ENCODE peak calls at places on chromosomes 1 and 21, in seven cellular contexts. One of them, this sample, is unnamed. For H3K4me1, the result is how much of the 10 kb centered on the place peaks cover.

GRCh38 chr1:96771847-96772246 is 50.3 kb downstream of the PTBP2 start:
- DNase-seq in heart right ventricle: no peak
- DNase-seq in heart left ventricle: no peak
- DNase-seq in thoracic aorta: no peak
- DNase-seq in tibial artery: no peak
- DNase-seq in PC-3: no peak
- DNase-seq in IMR-90: no peak
- DNase-seq in this sample: no peak

GRCh38 chr1:65514083-65514482 is 93.6 kb downstream of the LEPR start:
- DNase-seq in heart right ventricle: no peak
- DNase-seq in heart left ventricle: no peak
- DNase-seq in thoracic aorta: no peak
- DNase-seq in tibial artery: peak
- DNase-seq in PC-3: no peak
- DNase-seq in IMR-90: peak
- DNase-seq in this sample: no peak

GRCh38 chr21:32333953-32334673 is 35.5 kb downstream of the MRAP start:
- DNase-seq in heart right ventricle: no peak
- DNase-seq in heart left ventricle: no peak
- DNase-seq in thoracic aorta: no peak
- DNase-seq in tibial artery: no peak
- DNase-seq in PC-3: no peak
- DNase-seq in IMR-90: no peak
- DNase-seq in this sample: no peak

GRCh38 chr1:76291186-76291585 is 216.6 kb downstream of the ST6GALNAC3 start:
- DNase-seq in heart right ventricle: no peak
- DNase-seq in heart left ventricle: no peak
- DNase-seq in thoracic aorta: no peak
- DNase-seq in tibial artery: no peak
- DNase-seq in PC-3: no peak
- DNase-seq in IMR-90: no peak
- DNase-seq in this sample: no peak

GRCh38 chr1:228109073-228109961 is at the start of gene MRPL55:
- DNase-seq in heart right ventricle: peak
- DNase-seq in heart left ventricle: peak
- DNase-seq in thoracic aorta: peak
- DNase-seq in tibial artery: peak
- DNase-seq in PC-3: peak
- DNase-seq in IMR-90: peak
- DNase-seq in this sample: peak

GRCh38 chr1:45842786-45843185 is 39.4 kb downstream of the MAST2 start:
- DNase-seq in heart right ventricle: no peak
- DNase-seq in heart left ventricle: no peak
- DNase-seq in thoracic aorta: no peak
- DNase-seq in tibial artery: no peak
- DNase-seq in PC-3: no peak
- DNase-seq in IMR-90: peak
- DNase-seq in this sample: no peak

GRCh38 chr1:99650773-99651437 is 5.0 kb downstream of the PALMD start:
- DNase-seq in heart right ventricle: no peak
- DNase-seq in heart left ventricle: no peak
- DNase-seq in thoracic aorta: no peak
- DNase-seq in tibial artery: no peak
- DNase-seq in PC-3: no peak
- DNase-seq in IMR-90: no peak
- DNase-seq in this sample: no peak

GRCh38 chr1:202618387-202619022 is 91.7 kb downstream of the SYT2 start:
- DNase-seq in heart right ventricle: no peak
- DNase-seq in heart left ventricle: no peak
- DNase-seq in thoracic aorta: no peak
- DNase-seq in tibial artery: no peak
- DNase-seq in PC-3: peak
- DNase-seq in IMR-90: peak
- DNase-seq in this sample: no peak

GRCh38 chr1:42214447-42214871 is 49.9 kb upstream of the GUCA2A start:
- DNase-seq in heart right ventricle: no peak
- DNase-seq in heart left ventricle: no peak
- DNase-seq in thoracic aorta: no peak
- DNase-seq in tibial artery: peak
- DNase-seq in PC-3: peak
- DNase-seq in IMR-90: peak
- DNase-seq in this sample: no peak

GRCh38 chr21:33236013-33236686 is 6.4 kb downstream of the IFNAR2 start:
- DNase-seq in heart right ventricle: no peak
- DNase-seq in heart left ventricle: no peak
- DNase-seq in thoracic aorta: no peak
- DNase-seq in tibial artery: no peak
- DNase-seq in PC-3: no peak
- DNase-seq in IMR-90: no peak
- DNase-seq in this sample: no peak

GRCh38 chr1:162873671-162874666 is 13.0 kb upstream of the CCDC190 start:
- DNase-seq in heart right ventricle: no peak
- DNase-seq in heart left ventricle: no peak
- DNase-seq in thoracic aorta: no peak
- DNase-seq in tibial artery: no peak
- DNase-seq in PC-3: peak
- DNase-seq in IMR-90: peak
- DNase-seq in this sample: no peak

GRCh38 chr21:33685613-33686197 is 43.4 kb downstream of the ITSN1 start:
- DNase-seq in heart right ventricle: no peak
- DNase-seq in heart left ventricle: no peak
- DNase-seq in thoracic aorta: no peak
- DNase-seq in tibial artery: no peak
- DNase-seq in PC-3: peak
- DNase-seq in IMR-90: peak
- DNase-seq in this sample: no peak

GRCh38 chr1:94522304-94522703 is 19.3 kb downstream of the F3 start:
- DNase-seq in heart right ventricle: peak
- DNase-seq in heart left ventricle: no peak
- DNase-seq in thoracic aorta: no peak
- DNase-seq in tibial artery: no peak
- DNase-seq in PC-3: peak
- DNase-seq in IMR-90: peak
- DNase-seq in this sample: peak

DNA sequence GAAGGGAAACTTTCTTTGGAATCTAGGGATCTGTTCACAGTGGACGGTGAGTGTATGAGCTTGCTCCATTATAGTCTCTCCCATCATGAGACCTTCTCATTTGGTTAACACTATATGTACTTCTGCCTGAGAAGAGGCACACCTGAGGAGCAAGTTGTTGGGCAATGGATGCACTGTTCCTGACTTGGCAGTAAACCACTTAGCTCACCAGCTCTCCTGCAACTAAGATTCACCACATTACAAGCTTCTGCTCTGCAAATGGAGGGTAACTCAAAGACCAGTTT is 10.2 kb downstream of the MACF1 start:
- DNase-seq in heart right ventricle: no peak
- DNase-seq in heart left ventricle: no peak
- DNase-seq in thoracic aorta: no peak
- DNase-seq in tibial artery: no peak
- DNase-seq in PC-3: no peak
- DNase-seq in IMR-90: no peak
- DNase-seq in this sample: no peak
- H3K4me1 ChIP-seq in heart right ventricle: half or more
- H3K4me1 ChIP-seq in heart left ventricle: under half
- H3K4me1 ChIP-seq in thoracic aorta: half or more
- H3K4me1 ChIP-seq in tibial artery: half or more
- H3K4me1 ChIP-seq in PC-3: under half
- H3K4me1 ChIP-seq in IMR-90: under half
- H3K4me1 ChIP-seq in this sample: under half

GRCh38 chr1:167216809-167217208 is 3.9 kb upstream of the POU2F1 start:
- DNase-seq in heart right ventricle: no peak
- DNase-seq in heart left ventricle: no peak
- DNase-seq in thoracic aorta: no peak
- DNase-seq in tibial artery: no peak
- DNase-seq in PC-3: no peak
- DNase-seq in IMR-90: no peak
- DNase-seq in this sample: no peak

GRCh38 chr1:167220537-167221125 is at the start of gene POU2F1:
- DNase-seq in heart right ventricle: peak
- DNase-seq in heart left ventricle: peak
- DNase-seq in thoracic aorta: peak
- DNase-seq in tibial artery: peak
- DNase-seq in PC-3: peak
- DNase-seq in IMR-90: peak
- DNase-seq in this sample: peak

GRCh38 chr1:167219646-167220536 is 795 bp upstream of the POU2F1 start:
- DNase-seq in heart right ventricle: peak
- DNase-seq in heart left ventricle: peak
- DNase-seq in thoracic aorta: peak
- DNase-seq in tibial artery: peak
- DNase-seq in PC-3: peak
- DNase-seq in IMR-90: peak
- DNase-seq in this sample: peak

GRCh38 chr1:167221126-167221803 is 579 bp downstream of the POU2F1 start:
- DNase-seq in heart right ventricle: peak
- DNase-seq in heart left ventricle: no peak
- DNase-seq in thoracic aorta: no peak
- DNase-seq in tibial artery: peak
- DNase-seq in PC-3: no peak
- DNase-seq in IMR-90: no peak
- DNase-seq in this sample: peak

DNA sequence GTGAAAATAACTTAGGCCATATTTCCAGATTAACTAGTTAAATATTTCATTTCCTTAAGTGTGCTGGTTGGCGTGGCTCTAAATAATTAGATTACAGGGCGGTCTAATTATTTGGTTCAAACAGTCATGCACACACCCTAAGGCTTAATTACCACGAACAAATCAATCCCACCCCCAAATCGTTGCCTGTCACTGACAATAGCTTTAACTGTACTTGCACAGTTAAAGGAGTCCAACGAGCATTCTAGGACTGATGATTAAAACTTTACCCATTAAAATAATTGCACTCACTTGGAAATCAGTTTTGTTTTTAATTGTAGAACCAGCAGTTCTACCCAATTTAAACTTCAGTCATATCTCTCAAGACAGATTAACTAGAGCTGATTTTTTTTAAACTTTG is 1.5 kb upstream of the POU2F1 start:
- DNase-seq in heart right ventricle: no peak
- DNase-seq in heart left ventricle: no peak
- DNase-seq in thoracic aorta: no peak
- DNase-seq in tibial artery: no peak
- DNase-seq in PC-3: no peak
- DNase-seq in IMR-90: no peak
- DNase-seq in this sample: no peak
- H3K4me3 ChIP-seq in heart right ventricle: peak
- H3K4me3 ChIP-seq in heart left ventricle: peak
- H3K4me3 ChIP-seq in thoracic aorta: peak
- H3K4me3 ChIP-seq in tibial artery: peak
- H3K4me3 ChIP-seq in PC-3: peak
- H3K4me3 ChIP-seq in IMR-90: no peak
- H3K4me3 ChIP-seq in this sample: no peak

DNA sequence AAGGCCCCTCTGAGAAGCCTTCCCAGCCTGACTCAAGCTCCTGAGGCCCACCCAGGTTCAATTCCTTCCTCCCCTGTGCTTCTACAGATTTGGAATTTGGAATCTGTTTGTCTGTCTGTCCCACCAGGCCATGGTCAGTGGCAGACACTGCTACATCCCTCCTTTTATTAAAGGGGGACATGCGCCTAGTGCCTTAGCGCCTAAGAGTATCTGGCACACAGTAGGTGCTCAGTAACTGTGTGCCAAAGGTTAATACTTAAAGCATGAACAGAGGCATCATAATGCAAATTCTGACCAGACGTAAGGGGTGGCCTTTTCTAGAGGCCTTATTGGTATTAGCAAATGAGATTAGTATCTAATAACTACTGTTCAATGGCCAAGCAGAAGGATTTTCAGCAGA is 21.6 kb downstream of the CSF1 start:
- DNase-seq in heart right ventricle: no peak
- DNase-seq in heart left ventricle: no peak
- DNase-seq in thoracic aorta: no peak
- DNase-seq in tibial artery: no peak
- DNase-seq in PC-3: no peak
- DNase-seq in IMR-90: no peak
- DNase-seq in this sample: no peak
- H3K4me1 ChIP-seq in heart right ventricle: half or more
- H3K4me1 ChIP-seq in heart left ventricle: under half
- H3K4me1 ChIP-seq in thoracic aorta: under half
- H3K4me1 ChIP-seq in tibial artery: under half
- H3K4me1 ChIP-seq in PC-3: under half
- H3K4me1 ChIP-seq in IMR-90: under half
- H3K4me1 ChIP-seq in this sample: under half

DNA sequence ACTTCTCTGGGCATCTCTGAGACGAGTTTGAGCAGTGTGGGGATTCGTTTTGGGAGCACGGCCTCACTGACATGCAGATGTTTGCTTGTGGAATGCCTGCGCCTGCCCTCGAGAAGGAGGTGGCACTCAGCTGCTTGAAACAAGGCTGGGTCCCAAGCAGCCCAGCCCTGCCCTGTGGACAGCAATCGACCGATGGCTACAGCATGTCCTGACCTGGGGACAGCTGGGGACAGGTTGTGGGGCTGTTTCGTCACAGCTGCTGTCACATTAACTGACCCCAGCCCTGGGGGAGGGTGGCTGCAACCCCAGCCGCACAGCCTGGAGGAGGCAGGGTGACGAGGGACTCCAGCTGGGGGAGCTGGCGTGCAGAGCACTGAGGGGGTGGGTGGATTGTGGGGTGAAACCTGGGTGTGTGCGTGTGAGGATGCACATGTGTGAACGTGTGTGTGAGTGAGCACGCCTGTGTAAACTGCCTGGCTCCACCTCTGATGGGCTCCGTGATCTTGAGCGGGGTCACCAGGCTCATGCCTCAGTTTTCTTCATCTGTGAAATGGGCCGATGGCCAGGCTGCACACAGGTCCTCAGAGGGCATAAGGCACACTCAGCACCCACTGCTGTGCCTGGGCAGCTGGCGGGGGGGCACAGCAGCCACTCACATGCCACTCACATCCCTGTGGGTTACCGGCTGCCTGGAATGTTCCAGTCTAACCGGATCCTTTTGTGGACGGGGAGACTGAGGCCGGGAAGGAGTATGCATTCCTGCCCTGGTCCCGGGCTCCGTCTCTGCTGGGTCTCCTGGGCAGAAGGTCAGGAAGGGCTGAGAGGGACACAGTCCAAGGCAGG is 49.3 kb downstream of the COL18A1 start:
- DNase-seq in heart right ventricle: no peak
- DNase-seq in heart left ventricle: no peak
- DNase-seq in thoracic aorta: no peak
- DNase-seq in tibial artery: no peak
- DNase-seq in PC-3: no peak
- DNase-seq in IMR-90: no peak
- DNase-seq in this sample: peak
- H3K4me3 ChIP-seq in heart right ventricle: no peak
- H3K4me3 ChIP-seq in heart left ventricle: peak
- H3K4me3 ChIP-seq in thoracic aorta: peak
- H3K4me3 ChIP-seq in tibial artery: no peak
- H3K4me3 ChIP-seq in PC-3: no peak
- H3K4me3 ChIP-seq in IMR-90: no peak
- H3K4me3 ChIP-seq in this sample: no peak

GRCh38 chr1:235325854-235326253 is 2.1 kb downstream of the ARID4B start:
- DNase-seq in heart right ventricle: no peak
- DNase-seq in heart left ventricle: no peak
- DNase-seq in thoracic aorta: no peak
- DNase-seq in tibial artery: no peak
- DNase-seq in PC-3: no peak
- DNase-seq in IMR-90: no peak
- DNase-seq in this sample: no peak
- H3K4me1 ChIP-seq in heart right ventricle: half or more
- H3K4me1 ChIP-seq in heart left ventricle: under half
- H3K4me1 ChIP-seq in thoracic aorta: half or more
- H3K4me1 ChIP-seq in tibial artery: under half
- H3K4me1 ChIP-seq in PC-3: under half
- H3K4me1 ChIP-seq in IMR-90: under half
- H3K4me1 ChIP-seq in this sample: under half